ENCODE peak calls at places on chromosomes 16 and 17, in four cellular contexts. One of them, this sample, is unnamed.

GRCh38 chr17:34892864-34893263 is 68.4 kb downstream of the CCT6B start:
- DNase-seq in AG04450: no peak
- DNase-seq in stimulated activated CD4-positive, alpha-beta T cell treated with anti-CD3 and anti-CD28 coated beads, TNF-alpha, amount 100 ng/mL, for 24 hours: no peak
- DNase-seq in amniotic epithelial cell: no peak
- DNase-seq in this sample: no peak

GRCh38 chr17:38430316-38430715 is 2.1 kb downstream of the ARHGAP23 start:
- DNase-seq in AG04450: no peak
- DNase-seq in stimulated activated CD4-positive, alpha-beta T cell treated with anti-CD3 and anti-CD28 coated beads, TNF-alpha, amount 100 ng/mL, for 24 hours: no peak
- DNase-seq in amniotic epithelial cell: peak; percentile 95
- DNase-seq in this sample: no peak

GRCh38 chr17:39954876-39955275 is 7.9 kb upstream of the GSDMA start:
- DNase-seq in AG04450: no peak
- DNase-seq in amniotic epithelial cell: no peak
- DNase-seq in stimulated activated CD4-positive, alpha-beta T cell treated with anti-CD3 and anti-CD28 coated beads, TNF-alpha, amount 100 ng/mL, for 24 hours: no peak
- DNase-seq in this sample: no peak

GRCh38 chr16:50806099-50807062 is 64.5 kb downstream of the CYLD start:
- DNase-seq in stimulated activated CD4-positive, alpha-beta T cell treated with anti-CD3 and anti-CD28 coated beads, TNF-alpha, amount 100 ng/mL, for 24 hours: peak; percentile 67
- DNase-seq in amniotic epithelial cell: peak; percentile 83
- DNase-seq in AG04450: peak; percentile 77
- DNase-seq in this sample: peak; percentile 69

GRCh38 chr17:44083250-44083849 is 12.8 kb downstream of the G6PC3 start:
- DNase-seq in amniotic epithelial cell: no peak
- DNase-seq in stimulated activated CD4-positive, alpha-beta T cell treated with anti-CD3 and anti-CD28 coated beads, TNF-alpha, amount 100 ng/mL, for 24 hours: no peak
- DNase-seq in AG04450: no peak
- DNase-seq in this sample: no peak

GRCh38 chr16:3017806-3018506 is at the start of gene CLDN6:
- DNase-seq in AG04450: no peak
- DNase-seq in stimulated activated CD4-positive, alpha-beta T cell treated with anti-CD3 and anti-CD28 coated beads, TNF-alpha, amount 100 ng/mL, for 24 hours: no peak
- DNase-seq in amniotic epithelial cell: no peak
- DNase-seq in this sample: no peak

GRCh38 chr16:17177968-17178880 is 292.5 kb downstream of the XYLT1 start:
- DNase-seq in AG04450: no peak
- DNase-seq in amniotic epithelial cell: peak; percentile 33
- DNase-seq in stimulated activated CD4-positive, alpha-beta T cell treated with anti-CD3 and anti-CD28 coated beads, TNF-alpha, amount 100 ng/mL, for 24 hours: no peak
- DNase-seq in this sample: no peak

GRCh38 chr16:85582177-85582888 is 30.8 kb upstream of the GSE1 start:
- DNase-seq in AG04450: no peak
- DNase-seq in stimulated activated CD4-positive, alpha-beta T cell treated with anti-CD3 and anti-CD28 coated beads, TNF-alpha, amount 100 ng/mL, for 24 hours: no peak
- DNase-seq in amniotic epithelial cell: no peak
- DNase-seq in this sample: no peak

GRCh38 chr17:57625511-57625910 is 119.6 kb downstream of the CCDC182 start:
- DNase-seq in stimulated activated CD4-positive, alpha-beta T cell treated with anti-CD3 and anti-CD28 coated beads, TNF-alpha, amount 100 ng/mL, for 24 hours: no peak
- DNase-seq in AG04450: no peak
- DNase-seq in amniotic epithelial cell: no peak
- DNase-seq in this sample: no peak

GRCh38 chr17:82859431-82860403 is 19.9 kb upstream of the ZNF750 start:
- DNase-seq in AG04450: no peak
- DNase-seq in amniotic epithelial cell: peak; percentile 85
- DNase-seq in stimulated activated CD4-positive, alpha-beta T cell treated with anti-CD3 and anti-CD28 coated beads, TNF-alpha, amount 100 ng/mL, for 24 hours: no peak
- DNase-seq in this sample: no peak

GRCh38 chr17:40115101-40115436 is 6.7 kb upstream of the MSL1 start:
- DNase-seq in amniotic epithelial cell: no peak
- DNase-seq in AG04450: no peak
- DNase-seq in stimulated activated CD4-positive, alpha-beta T cell treated with anti-CD3 and anti-CD28 coated beads, TNF-alpha, amount 100 ng/mL, for 24 hours: no peak
- DNase-seq in this sample: no peak

GRCh38 chr17:48753794-48754499 is 25.4 kb upstream of the HOXB13 start:
- DNase-seq in amniotic epithelial cell: no peak
- DNase-seq in stimulated activated CD4-positive, alpha-beta T cell treated with anti-CD3 and anti-CD28 coated beads, TNF-alpha, amount 100 ng/mL, for 24 hours: no peak
- DNase-seq in AG04450: no peak
- DNase-seq in this sample: no peak

GRCh38 chr16:79229371-79229770 is 371.2 kb downstream of the MAF start:
- DNase-seq in stimulated activated CD4-positive, alpha-beta T cell treated with anti-CD3 and anti-CD28 coated beads, TNF-alpha, amount 100 ng/mL, for 24 hours: no peak
- DNase-seq in AG04450: no peak
- DNase-seq in amniotic epithelial cell: no peak
- DNase-seq in this sample: no peak

GRCh38 chr16:83954577-83955016 is 1.6 kb downstream of the OSGIN1 start:
- DNase-seq in amniotic epithelial cell: no peak
- DNase-seq in AG04450: no peak
- DNase-seq in stimulated activated CD4-positive, alpha-beta T cell treated with anti-CD3 and anti-CD28 coated beads, TNF-alpha, amount 100 ng/mL, for 24 hours: no peak
- DNase-seq in this sample: no peak